ENCODE peak calls at places on chromosomes 7 and 10, in seven cellular contexts. One of them, this sample, is unnamed.
A peak's percentile ranks its signal among the peaks of the same experiment; 100 is the strongest.

GRCh38 chr7:128932862-128933821 is 4.6 kb upstream of the IRF5 start:
- DNase-seq in right atrium auricular region: no peak
- DNase-seq in fibroblast of mammary gland: peak; percentile 8
- DNase-seq in adipocyte: no peak
- DNase-seq in cardiac muscle cell: no peak
- DNase-seq in AG04450: no peak
- DNase-seq in fibroblast of lung: no peak
- DNase-seq in this sample: peak; percentile 97

GRCh38 chr10:119333146-119333792 is 125.9 kb downstream of the GRK5 start:
- DNase-seq in adipocyte: no peak
- DNase-seq in cardiac muscle cell: no peak
- DNase-seq in right atrium auricular region: no peak
- DNase-seq in fibroblast of mammary gland: peak; percentile 52
- DNase-seq in AG04450: no peak
- DNase-seq in fibroblast of lung: peak; percentile 59
- DNase-seq in this sample: no peak

GRCh38 chr10:89454561-89455347 is 40.4 kb downstream of the IFIT5 start:
- DNase-seq in right atrium auricular region: no peak
- DNase-seq in fibroblast of lung: no peak
- DNase-seq in cardiac muscle cell: no peak
- DNase-seq in fibroblast of mammary gland: no peak
- DNase-seq in AG04450: no peak
- DNase-seq in adipocyte: no peak
- DNase-seq in this sample: no peak

GRCh38 chr10:101071885-101072433 is 10.2 kb downstream of the KAZALD1 start:
- DNase-seq in cardiac muscle cell: no peak
- DNase-seq in right atrium auricular region: no peak
- DNase-seq in fibroblast of lung: no peak
- DNase-seq in AG04450: no peak
- DNase-seq in fibroblast of mammary gland: no peak
- DNase-seq in adipocyte: no peak
- DNase-seq in this sample: no peak

GRCh38 chr7:122886357-122887081 is at the start of gene CADPS2:
- DNase-seq in adipocyte: peak; percentile 96
- DNase-seq in cardiac muscle cell: peak; percentile 85
- DNase-seq in AG04450: peak; percentile 2
- DNase-seq in right atrium auricular region: peak; percentile 86
- DNase-seq in fibroblast of lung: peak; percentile 86
- DNase-seq in fibroblast of mammary gland: peak; percentile 77
- DNase-seq in this sample: peak; percentile 98

GRCh38 chr10:19958787-19959186 is 142.6 kb downstream of the PLXDC2 start:
- DNase-seq in right atrium auricular region: no peak
- DNase-seq in cardiac muscle cell: no peak
- DNase-seq in adipocyte: no peak
- DNase-seq in fibroblast of lung: no peak
- DNase-seq in AG04450: no peak
- DNase-seq in fibroblast of mammary gland: no peak
- DNase-seq in this sample: peak; percentile 32

GRCh38 chr10:3412646-3413045 is 240.1 kb upstream of the PITRM1 start:
- DNase-seq in AG04450: no peak
- DNase-seq in fibroblast of mammary gland: no peak
- DNase-seq in adipocyte: no peak
- DNase-seq in right atrium auricular region: peak; percentile 52
- DNase-seq in fibroblast of lung: no peak
- DNase-seq in cardiac muscle cell: no peak
- DNase-seq in this sample: no peak

GRCh38 chr10:43960477-43960876 is 311.8 kb upstream of the ZNF32 start:
- DNase-seq in fibroblast of lung: no peak
- DNase-seq in adipocyte: no peak
- DNase-seq in fibroblast of mammary gland: no peak
- DNase-seq in right atrium auricular region: no peak
- DNase-seq in cardiac muscle cell: no peak
- DNase-seq in AG04450: no peak
- DNase-seq in this sample: no peak

GRCh38 chr10:93465806-93466675 is 16.1 kb downstream of the MYOF start:
- DNase-seq in adipocyte: peak; percentile 96
- DNase-seq in fibroblast of mammary gland: peak; percentile 97
- DNase-seq in cardiac muscle cell: no peak
- DNase-seq in fibroblast of lung: peak; percentile 95
- DNase-seq in AG04450: no peak
- DNase-seq in right atrium auricular region: peak; percentile 90
- DNase-seq in this sample: no peak

GRCh38 chr7:128862571-128863432 is at the start of gene ATP6V1F:
- DNase-seq in fibroblast of mammary gland: peak; percentile 96
- DNase-seq in right atrium auricular region: peak; percentile 98
- DNase-seq in AG04450: peak; percentile 92
- DNase-seq in cardiac muscle cell: peak; percentile 97
- DNase-seq in adipocyte: peak; percentile 98
- DNase-seq in fibroblast of lung: peak; percentile 94
- DNase-seq in this sample: peak; percentile 99

GRCh38 chr7:157432541-157432956 is 95.7 kb downstream of the DNAJB6 start:
- DNase-seq in fibroblast of lung: peak; percentile 79
- DNase-seq in cardiac muscle cell: no peak
- DNase-seq in AG04450: peak; percentile 26
- DNase-seq in adipocyte: peak; percentile 38
- DNase-seq in right atrium auricular region: no peak
- DNase-seq in fibroblast of mammary gland: peak; percentile 61
- DNase-seq in this sample: no peak

GRCh38 chr7:156751319-156751718 is 110.7 kb downstream of the RNF32 start:
- DNase-seq in fibroblast of mammary gland: peak; percentile 96
- DNase-seq in right atrium auricular region: no peak
- DNase-seq in cardiac muscle cell: no peak
- DNase-seq in fibroblast of lung: peak; percentile 99
- DNase-seq in AG04450: peak; percentile 73
- DNase-seq in adipocyte: peak; percentile 55
- DNase-seq in this sample: no peak

GRCh38 chr10:126972622-126973414 is 67.6 kb downstream of the DOCK1 start:
- DNase-seq in fibroblast of mammary gland: peak; percentile 83
- DNase-seq in fibroblast of lung: peak; percentile 96
- DNase-seq in right atrium auricular region: no peak
- DNase-seq in adipocyte: peak; percentile 88
- DNase-seq in cardiac muscle cell: no peak
- DNase-seq in AG04450: peak; percentile 91
- DNase-seq in this sample: no peak

GRCh38 chr10:43037942-43038782 is 38.7 kb upstream of the RET start:
- DNase-seq in cardiac muscle cell: no peak
- DNase-seq in fibroblast of lung: no peak
- DNase-seq in right atrium auricular region: peak; percentile 55
- DNase-seq in AG04450: no peak
- DNase-seq in adipocyte: no peak
- DNase-seq in fibroblast of mammary gland: no peak
- DNase-seq in this sample: no peak

GRCh38 chr10:116593139-116593740 is 2.5 kb downstream of the PNLIPRP1 start:
- DNase-seq in fibroblast of mammary gland: no peak
- DNase-seq in adipocyte: no peak
- DNase-seq in right atrium auricular region: no peak
- DNase-seq in fibroblast of lung: no peak
- DNase-seq in AG04450: no peak
- DNase-seq in cardiac muscle cell: no peak
- DNase-seq in this sample: no peak

GRCh38 chr7:4712371-4713182 is 30.5 kb downstream of the FOXK1 start:
- DNase-seq in adipocyte: peak; percentile 28
- DNase-seq in AG04450: no peak
- DNase-seq in fibroblast of mammary gland: peak; percentile 78
- DNase-seq in right atrium auricular region: no peak
- DNase-seq in fibroblast of lung: peak; percentile 42
- DNase-seq in cardiac muscle cell: no peak
- DNase-seq in this sample: no peak

GRCh38 chr7:128809363-128809762 is 17.6 kb downstream of the CCDC136 start:
- DNase-seq in right atrium auricular region: no peak
- DNase-seq in fibroblast of mammary gland: no peak
- DNase-seq in adipocyte: no peak
- DNase-seq in fibroblast of lung: no peak
- DNase-seq in AG04450: no peak
- DNase-seq in cardiac muscle cell: no peak
- DNase-seq in this sample: no peak

GRCh38 chr10:131636841-131637724 is 263.7 kb upstream of the PPP2R2D start:
- DNase-seq in adipocyte: no peak
- DNase-seq in right atrium auricular region: no peak
- DNase-seq in fibroblast of mammary gland: no peak
- DNase-seq in fibroblast of lung: no peak
- DNase-seq in cardiac muscle cell: no peak
- DNase-seq in AG04450: no peak
- DNase-seq in this sample: no peak

GRCh38 chr10:82969405-82969804 is 1094.4 kb downstream of the NRG3 start:
- DNase-seq in adipocyte: peak; percentile 79
- DNase-seq in right atrium auricular region: no peak
- DNase-seq in fibroblast of mammary gland: peak; percentile 38
- DNase-seq in AG04450: no peak
- DNase-seq in fibroblast of lung: peak; percentile 23
- DNase-seq in cardiac muscle cell: peak; percentile 23
- DNase-seq in this sample: peak; percentile 40

GRCh38 chr10:6497524-6498140 is 82.4 kb downstream of the PRKCQ start:
- DNase-seq in AG04450: no peak
- DNase-seq in adipocyte: no peak
- DNase-seq in cardiac muscle cell: no peak
- DNase-seq in fibroblast of mammary gland: no peak
- DNase-seq in fibroblast of lung: no peak
- DNase-seq in right atrium auricular region: no peak
- DNase-seq in this sample: no peak

GRCh38 chr7:522071-522937 is 2.7 kb upstream of the PDGFA start:
- DNase-seq in fibroblast of lung: peak; percentile 57
- DNase-seq in right atrium auricular region: peak; percentile 76
- DNase-seq in adipocyte: peak; percentile 67
- DNase-seq in fibroblast of mammary gland: peak; percentile 15
- DNase-seq in cardiac muscle cell: peak; percentile 81
- DNase-seq in AG04450: no peak
- DNase-seq in this sample: no peak

GRCh38 chr7:24505968-24506367 is 67.3 kb upstream of the PALS2 start:
- DNase-seq in right atrium auricular region: no peak
- DNase-seq in adipocyte: no peak
- DNase-seq in fibroblast of mammary gland: no peak
- DNase-seq in AG04450: no peak
- DNase-seq in cardiac muscle cell: no peak
- DNase-seq in fibroblast of lung: no peak
- DNase-seq in this sample: no peak

GRCh38 chr7:24503511-24503910 is 69.7 kb upstream of the PALS2 start:
- DNase-seq in fibroblast of mammary gland: no peak
- DNase-seq in adipocyte: no peak
- DNase-seq in right atrium auricular region: no peak
- DNase-seq in AG04450: no peak
- DNase-seq in cardiac muscle cell: no peak
- DNase-seq in fibroblast of lung: no peak
- DNase-seq in this sample: no peak

GRCh38 chr7:24504871-24505270 is 68.4 kb upstream of the PALS2 start:
- DNase-seq in fibroblast of mammary gland: no peak
- DNase-seq in right atrium auricular region: no peak
- DNase-seq in cardiac muscle cell: no peak
- DNase-seq in AG04450: no peak
- DNase-seq in fibroblast of lung: no peak
- DNase-seq in adipocyte: no peak
- DNase-seq in this sample: no peak

GRCh38 chr7:24502135-24502488 is 71.1 kb upstream of the PALS2 start:
- DNase-seq in fibroblast of lung: no peak
- DNase-seq in right atrium auricular region: no peak
- DNase-seq in adipocyte: no peak
- DNase-seq in fibroblast of mammary gland: peak; percentile 51
- DNase-seq in cardiac muscle cell: no peak
- DNase-seq in AG04450: no peak
- DNase-seq in this sample: no peak

DNA sequence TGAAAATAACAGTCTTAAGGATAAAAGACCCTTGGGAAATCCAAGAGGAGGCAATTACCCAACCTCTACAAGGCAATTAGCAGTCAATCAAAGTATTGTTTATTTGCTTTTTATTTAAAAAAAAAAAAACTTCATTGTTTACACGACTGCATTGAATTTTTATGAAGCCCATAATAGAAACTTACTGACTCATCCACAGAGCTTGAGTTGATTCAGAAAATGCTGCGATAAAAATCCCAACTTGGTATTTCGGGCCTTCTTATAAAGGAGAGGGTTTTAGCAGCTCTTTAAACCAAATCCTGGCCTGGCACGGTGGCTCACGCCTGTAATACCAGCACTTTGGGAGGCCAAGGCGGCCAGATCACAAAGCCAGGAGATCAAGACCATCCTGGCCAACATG is 69.2 kb upstream of the PALS2 start:
- DNase-seq in fibroblast of mammary gland: no peak
- DNase-seq in right atrium auricular region: no peak
- DNase-seq in AG04450: no peak
- DNase-seq in adipocyte: no peak
- DNase-seq in fibroblast of lung: no peak
- DNase-seq in cardiac muscle cell: no peak
- DNase-seq in this sample: no peak
- H3K4me3 ChIP-seq in fibroblast of mammary gland: no peak overlapping the region
- H3K4me3 ChIP-seq in right atrium auricular region: no peak overlapping the region
- H3K4me3 ChIP-seq in AG04450: no peak overlapping the region
- H3K4me3 ChIP-seq in adipocyte: no peak overlapping the region
- H3K4me3 ChIP-seq in fibroblast of lung: no peak overlapping the region
- H3K4me3 ChIP-seq in cardiac muscle cell: no peak overlapping the region
- H3K4me3 ChIP-seq in this sample: no peak overlapping the region

GRCh38 chr10:56318816-56319215 is 42.2 kb downstream of the ZWINT start:
- DNase-seq in cardiac muscle cell: no peak
- DNase-seq in AG04450: no peak
- DNase-seq in fibroblast of mammary gland: no peak
- DNase-seq in adipocyte: no peak
- DNase-seq in right atrium auricular region: no peak
- DNase-seq in fibroblast of lung: no peak
- DNase-seq in this sample: no peak
- H3K4me3 ChIP-seq in cardiac muscle cell: no peak overlapping the region
- H3K4me3 ChIP-seq in AG04450: no peak overlapping the region
- H3K4me3 ChIP-seq in fibroblast of mammary gland: no peak overlapping the region
- H3K4me3 ChIP-seq in adipocyte: no peak overlapping the region
- H3K4me3 ChIP-seq in right atrium auricular region: no peak overlapping the region
- H3K4me3 ChIP-seq in fibroblast of lung: no peak overlapping the region
- H3K4me3 ChIP-seq in this sample: no peak overlapping the region

GRCh38 chr7:23346316-23346715 is 47.2 kb downstream of the MALSU1 start:
- DNase-seq in fibroblast of mammary gland: no peak
- DNase-seq in adipocyte: no peak
- DNase-seq in right atrium auricular region: no peak
- DNase-seq in AG04450: no peak
- DNase-seq in cardiac muscle cell: no peak
- DNase-seq in fibroblast of lung: no peak
- DNase-seq in this sample: peak; percentile 24
- H3K4me3 ChIP-seq in fibroblast of mammary gland: no peak overlapping the region
- H3K4me3 ChIP-seq in adipocyte: no peak overlapping the region
- H3K4me3 ChIP-seq in right atrium auricular region: no peak overlapping the region
- H3K4me3 ChIP-seq in AG04450: no peak overlapping the region
- H3K4me3 ChIP-seq in cardiac muscle cell: no peak overlapping the region
- H3K4me3 ChIP-seq in fibroblast of lung: no peak overlapping the region
- H3K4me3 ChIP-seq in this sample: no peak overlapping the region

DNA sequence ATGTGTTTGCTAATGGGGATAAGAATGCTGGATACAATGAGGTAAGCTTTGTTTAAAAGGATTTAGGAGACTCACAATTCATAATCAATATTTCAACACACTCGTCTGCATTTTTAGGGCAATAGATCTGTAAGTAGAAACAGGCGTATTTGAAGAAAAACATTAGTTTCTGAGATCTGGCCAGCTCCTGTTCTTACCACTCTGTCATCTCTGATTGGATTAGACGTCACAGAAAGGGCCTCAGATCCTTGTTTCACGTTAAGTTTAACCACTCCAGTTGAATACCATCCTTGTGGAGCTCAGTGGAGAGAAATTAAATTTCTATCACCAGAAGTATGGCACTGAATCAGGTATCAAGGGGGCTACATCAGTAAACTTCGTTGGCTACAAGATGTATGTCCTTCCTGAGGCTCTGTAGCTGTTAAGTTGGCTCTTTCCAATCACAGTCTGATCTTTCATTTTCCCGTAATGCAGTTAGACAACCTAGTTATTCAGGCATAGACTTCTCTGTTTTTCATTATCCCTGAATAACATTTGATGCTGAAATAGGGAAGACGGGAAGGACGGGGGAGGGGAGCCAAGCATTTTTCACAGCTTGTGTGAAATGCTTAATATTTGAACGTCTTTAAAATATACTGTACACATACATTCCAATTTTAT is 659.2 kb upstream of the GALNT17 start:
- DNase-seq in fibroblast of lung: no peak
- DNase-seq in right atrium auricular region: no peak
- DNase-seq in AG04450: no peak
- DNase-seq in fibroblast of mammary gland: peak; percentile 32
- DNase-seq in adipocyte: peak; percentile 61
- DNase-seq in cardiac muscle cell: no peak
- DNase-seq in this sample: no peak
- H3K4me3 ChIP-seq in fibroblast of lung: no peak overlapping the region
- H3K4me3 ChIP-seq in right atrium auricular region: no peak overlapping the region
- H3K4me3 ChIP-seq in AG04450: no peak overlapping the region
- H3K4me3 ChIP-seq in fibroblast of mammary gland: no peak overlapping the region
- H3K4me3 ChIP-seq in adipocyte: no peak overlapping the region
- H3K4me3 ChIP-seq in cardiac muscle cell: no peak overlapping the region
- H3K4me3 ChIP-seq in this sample: no peak overlapping the region